ENCODE peak calls at places on chromosomes 1 and 21, in five cellular contexts. M is GM20000; G is effector CD4-positive, alpha-beta T cell; H is iris pigment epithelial cell; Z is head of caudate nucleus. S is an unnamed sample.

GRCh38 chr1:31064685-31065309 is 720 bp downstream of the PUM1 start:
- DNase-seq in M (peak; percentile 47), G (no peak), H (peak; percentile 24), Z (peak; percentile 20), S (peak; percentile 32)

GRCh38 chr1:66929289-66929688 is 4.5 kb downstream of the MIER1 start:
- DNase-seq in M (no peak), G (no peak), H (no peak), Z (no peak), S (no peak)

GRCh38 chr1:103489881-103490280 is 35.6 kb upstream of the RNPC3 start:
- DNase-seq in M (no peak), G (no peak), H (peak; percentile 80), Z (no peak), S (no peak)

GRCh38 chr1:217574265-217574949 is 56.5 kb downstream of the GPATCH2 start:
- DNase-seq in M (no peak), G (no peak), H (no peak), Z (no peak), S (no peak)

GRCh38 chr21:39452207-39452964 is 616 bp downstream of the SH3BGR start:
- DNase-seq in M (no peak), G (no peak), H (peak; percentile 22), Z (no peak), S (no peak)

GRCh38 chr1:181075727-181076350 is 12.7 kb upstream of the IER5 start:
- DNase-seq in M (no peak), G (no peak), H (no peak), Z (no peak), S (no peak)

GRCh38 chr1:12518956-12519707 is 98.9 kb downstream of the DHRS3 start:
- DNase-seq in M (no peak), G (no peak), H (peak; percentile 74), Z (peak; percentile 40), S (peak; percentile 28)

GRCh38 chr1:19764848-19765247 is 34.9 kb downstream of the TMCO4 start:
- DNase-seq in M (no peak), G (no peak), H (peak; percentile 58), Z (no peak), S (no peak)

GRCh38 chr1:156407344-156407743 is 38.3 kb downstream of the RHBG start:
- DNase-seq in M (no peak), G (no peak), H (no peak), Z (peak; percentile 77), S (peak; percentile 60)

GRCh38 chr1:179142889-179143299 is 61.0 kb downstream of the TOR3A start:
- DNase-seq in M (no peak), G (no peak), H (peak; percentile 97), Z (no peak), S (no peak)

GRCh38 chr1:17189632-17190525 is 15.0 kb upstream of the PADI1 start:
- DNase-seq in M (no peak), G (no peak), H (peak; percentile 94), Z (no peak), S (no peak)

GRCh38 chr21:45496968-45497845 is 45.0 kb downstream of the SLC19A1 start:
- DNase-seq in M (no peak), G (no peak), H (no peak), Z (no peak), S (no peak)

GRCh38 chr1:206471993-206472392 is 1.7 kb downstream of the IKBKE start:
- DNase-seq in M (no peak), G (no peak), H (no peak), Z (no peak), S (no peak)

GRCh38 chr1:58072450-58072849 is 474.1 kb downstream of the OMA1 start:
- DNase-seq in M (no peak), G (no peak), H (no peak), Z (no peak), S (no peak)